ENCODE peak calls at places on chromosomes 12 and 14, in seven cellular contexts. R is stomach, F is testis, U is heart left ventricle, X is tibial nerve, E is H1, P is transverse colon. G is an unnamed sample.

GRCh38 chr12:120265483-120266179 is at the start of gene PXN:
- DNase-seq in R (peak), F (peak), U (peak), X (peak), E (peak), P (peak), G (peak)

GRCh38 chr14:31926123-31926522 is 151.0 kb upstream of the ARHGAP5 start:
- DNase-seq in R (no peak), F (no peak), U (no peak), X (no peak), E (no peak), P (no peak), G (no peak)

GRCh38 chr12:3533703-3534386 is 42.8 kb downstream of the PRMT8 start:
- DNase-seq in R (peak), F (peak), U (peak), X (no peak), E (peak), P (peak), G (no peak)

GRCh38 chr12:128381537-128381936 is 114.6 kb downstream of the TMEM132C start:
- DNase-seq in R (no peak), F (no peak), U (no peak), X (no peak), E (no peak), P (no peak), G (no peak)

GRCh38 chr12:91144053-91144452 is 32.8 kb upstream of the LUM start:
- DNase-seq in R (no peak), F (no peak), U (no peak), X (no peak), E (no peak), P (no peak), G (no peak)

GRCh38 chr12:788288-788687 is 35.9 kb downstream of the WNK1 start:
- DNase-seq in R (no peak), F (no peak), U (no peak), X (no peak), E (no peak), P (no peak), G (no peak)

GRCh38 chr12:48780381-48781025 is 8.4 kb downstream of the ADCY6 start:
- DNase-seq in R (no peak), F (no peak), U (no peak), X (no peak), E (no peak), P (peak), G (no peak)

GRCh38 chr12:19186722-19187661 is 57.5 kb downstream of the PLEKHA5 start:
- DNase-seq in R (no peak), F (no peak), U (no peak), X (no peak), E (no peak), P (no peak), G (no peak)

DNA sequence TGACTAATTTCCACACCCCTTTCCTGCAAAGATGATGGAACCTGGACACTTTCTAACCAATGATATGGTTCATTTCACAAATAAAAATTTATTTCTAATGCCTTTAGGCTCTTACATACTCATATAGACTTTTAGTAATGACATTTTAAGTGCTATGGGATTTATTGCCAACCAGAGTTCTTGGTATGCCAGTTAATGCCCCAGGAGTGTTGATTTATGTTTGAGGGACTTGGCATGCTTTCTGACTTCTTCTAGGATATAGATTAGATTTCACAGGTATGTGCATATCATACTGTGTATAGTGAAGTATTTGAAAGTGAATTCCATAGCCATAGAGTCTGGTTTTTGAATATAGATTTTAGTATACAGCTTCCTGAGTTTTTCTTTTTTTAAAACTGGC is 159.6 kb downstream of the CFAP54 start:
- DNase-seq in R (no peak), F (no peak), U (no peak), X (no peak), E (no peak), P (no peak), G (no peak)
- TF ChIP-seq POLR2A in R (no peak), F (no peak), U (no peak), X (no peak), E (no peak), P (no peak), G (no peak)

GRCh38 chr14:25431211-25432076 is 381.5 kb upstream of the STXBP6 start:
- DNase-seq in R (peak), F (peak), U (no peak), X (no peak), E (peak), P (peak), G (no peak)
- TF ChIP-seq CTCF in R (no peak), F (peak), U (no peak), X (no peak), E (peak), P (peak), G (no peak)

GRCh38 chr12:121464331-121464730 is 64.4 kb downstream of the RNF34 start:
- DNase-seq in R (no peak), F (no peak), U (no peak), X (no peak), E (no peak), P (no peak), G (no peak)
- TF ChIP-seq POLR2A in R (no peak), F (no peak), U (no peak), X (no peak), E (no peak), P (no peak), G (no peak)

DNA sequence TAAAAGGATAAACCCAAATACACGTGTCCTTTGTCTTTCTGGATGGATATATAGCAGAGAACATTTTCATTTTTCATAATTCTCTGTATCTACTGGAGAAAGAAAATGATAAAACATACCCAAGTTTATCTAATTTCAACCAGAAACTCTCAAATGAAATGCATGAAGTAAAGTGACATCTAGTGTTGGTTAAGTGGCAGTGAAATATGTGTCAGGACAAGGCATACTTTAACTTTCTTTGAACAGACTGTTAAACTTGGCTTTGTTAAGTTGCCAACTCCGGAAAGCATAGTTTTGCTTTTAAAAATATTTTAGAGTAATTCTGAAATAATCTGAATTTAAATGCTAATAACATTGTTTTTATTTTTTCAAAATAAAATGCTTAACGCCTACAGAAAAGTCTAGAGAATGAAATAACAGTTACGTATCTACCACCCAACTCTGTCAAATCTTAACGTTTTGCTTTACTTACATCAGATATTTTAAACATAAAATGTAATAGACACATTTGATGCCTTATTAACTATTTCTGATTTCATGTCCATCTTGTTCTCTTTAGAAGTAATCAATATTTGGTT is 25.2 kb upstream of the NTN4 start:
- DNase-seq in R (no peak), F (no peak), U (no peak), X (no peak), E (no peak), P (no peak), G (no peak)
- TF ChIP-seq CTCF in R (peak), F (peak), U (peak), X (peak), E (no peak), P (peak), G (peak)

GRCh38 chr12:96192926-96193573 is 1.1 kb upstream of the ELK3 start:
- DNase-seq in R (no peak), F (no peak), U (no peak), X (no peak), E (no peak), P (no peak), G (no peak)

GRCh38 chr12:96194572-96194889 is 356 bp downstream of the ELK3 start:
- DNase-seq in R (no peak), F (no peak), U (no peak), X (no peak), E (no peak), P (no peak), G (no peak)

GRCh38 chr12:96195845-96196451 is 1.8 kb downstream of the ELK3 start:
- DNase-seq in R (no peak), F (no peak), U (peak), X (no peak), E (no peak), P (peak), G (no peak)

GRCh38 chr12:96194901-96195844 is 998 bp downstream of the ELK3 start:
- DNase-seq in R (peak), F (peak), U (peak), X (no peak), E (peak), P (peak), G (no peak)

DNA sequence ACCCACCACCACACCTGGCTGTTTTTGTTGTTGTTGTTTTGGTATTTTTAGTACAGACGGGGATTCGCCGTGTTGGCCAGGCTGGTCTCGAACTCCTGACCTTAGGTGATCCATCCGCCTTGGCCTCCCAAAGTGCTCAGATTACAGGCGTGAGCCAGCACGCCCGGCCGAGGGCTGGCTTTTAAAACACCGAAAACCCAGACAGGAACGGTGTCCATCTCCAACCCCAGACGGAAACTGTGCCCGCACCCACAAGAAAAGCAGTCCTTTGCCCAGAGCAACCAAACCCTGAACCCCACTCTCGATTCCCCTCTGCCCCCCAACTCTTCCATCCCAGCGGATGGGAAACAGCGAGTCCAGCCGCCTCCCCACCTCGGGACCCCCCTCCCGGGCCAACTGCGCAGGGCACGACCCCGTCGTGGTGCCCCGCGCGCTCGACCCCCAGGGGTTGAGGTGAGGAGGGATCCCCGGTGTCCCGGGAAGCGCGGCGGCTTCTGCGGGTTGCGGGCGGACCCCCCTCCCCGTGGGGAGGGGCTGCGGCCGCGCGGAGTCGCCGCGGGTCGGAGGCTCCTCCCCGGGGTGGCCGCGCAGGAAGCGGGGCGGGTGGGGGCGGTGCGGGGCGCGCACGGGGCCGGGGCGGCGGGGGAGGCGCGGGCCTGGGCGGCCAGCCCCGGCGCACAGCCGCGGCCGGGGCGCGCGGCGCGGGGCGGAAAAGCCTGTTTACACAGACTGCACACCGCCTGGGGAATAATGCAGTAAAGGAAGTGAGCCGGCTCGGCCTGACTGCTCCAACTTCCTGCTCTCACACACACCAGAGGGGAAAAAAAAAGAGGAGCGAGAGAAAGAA is at the start of gene ELK3:
- DNase-seq in R (peak), F (peak), U (peak), X (peak), E (peak), P (peak), G (peak)
- TF ChIP-seq POLR2A in R (no peak), F (no peak), U (no peak), X (no peak), E (no peak), P (peak), G (no peak)

GRCh38 chr12:106595268-106595667 is 12.5 kb downstream of the RFX4 start:
- DNase-seq in R (no peak), F (no peak), U (no peak), X (no peak), E (no peak), P (no peak), G (no peak)

GRCh38 chr12:106601031-106601430 is 18.2 kb downstream of the RFX4 start:
- DNase-seq in R (no peak), F (no peak), U (no peak), X (no peak), E (peak), P (no peak), G (no peak)

GRCh38 chr12:106600503-106600902 is 17.7 kb downstream of the RFX4 start:
- DNase-seq in R (no peak), F (no peak), U (no peak), X (no peak), E (no peak), P (no peak), G (no peak)

GRCh38 chr12:106599302-106599701 is 16.5 kb downstream of the RFX4 start:
- DNase-seq in R (no peak), F (no peak), U (no peak), X (no peak), E (no peak), P (no peak), G (no peak)

GRCh38 chr12:106598003-106598402 is 15.2 kb downstream of the RFX4 start:
- DNase-seq in R (no peak), F (no peak), U (no peak), X (no peak), E (no peak), P (no peak), G (no peak)
- TF ChIP-seq CTCF in R (no peak), F (no peak), U (no peak), X (no peak), E (no peak), P (no peak), G (no peak)

DNA sequence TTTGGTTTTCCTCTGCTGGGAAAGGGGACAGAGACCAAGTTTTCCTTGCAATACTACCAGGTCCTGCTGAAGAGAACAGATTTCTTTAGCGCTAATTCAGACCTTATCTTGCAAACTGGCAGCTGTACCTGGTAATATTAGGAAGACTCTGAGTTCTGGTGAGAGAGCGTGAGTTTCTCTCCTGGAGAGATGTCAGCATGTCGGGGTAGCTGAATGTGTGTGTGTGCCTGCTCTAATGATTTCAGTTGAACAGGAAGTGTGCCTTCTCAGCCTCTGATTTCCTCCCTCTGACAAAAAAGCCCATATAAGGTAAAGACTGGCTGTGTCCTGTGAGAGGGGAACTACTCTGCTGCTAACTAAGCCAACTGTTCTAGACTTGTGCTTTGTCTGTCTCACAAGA is 10.3 kb upstream of the ERP27 start:
- DNase-seq in R (no peak), F (peak), U (peak), X (no peak), E (no peak), P (peak), G (no peak)
- TF ChIP-seq POLR2A in R (no peak), F (peak), U (no peak), X (peak), E (no peak), P (no peak), G (no peak)

DNA sequence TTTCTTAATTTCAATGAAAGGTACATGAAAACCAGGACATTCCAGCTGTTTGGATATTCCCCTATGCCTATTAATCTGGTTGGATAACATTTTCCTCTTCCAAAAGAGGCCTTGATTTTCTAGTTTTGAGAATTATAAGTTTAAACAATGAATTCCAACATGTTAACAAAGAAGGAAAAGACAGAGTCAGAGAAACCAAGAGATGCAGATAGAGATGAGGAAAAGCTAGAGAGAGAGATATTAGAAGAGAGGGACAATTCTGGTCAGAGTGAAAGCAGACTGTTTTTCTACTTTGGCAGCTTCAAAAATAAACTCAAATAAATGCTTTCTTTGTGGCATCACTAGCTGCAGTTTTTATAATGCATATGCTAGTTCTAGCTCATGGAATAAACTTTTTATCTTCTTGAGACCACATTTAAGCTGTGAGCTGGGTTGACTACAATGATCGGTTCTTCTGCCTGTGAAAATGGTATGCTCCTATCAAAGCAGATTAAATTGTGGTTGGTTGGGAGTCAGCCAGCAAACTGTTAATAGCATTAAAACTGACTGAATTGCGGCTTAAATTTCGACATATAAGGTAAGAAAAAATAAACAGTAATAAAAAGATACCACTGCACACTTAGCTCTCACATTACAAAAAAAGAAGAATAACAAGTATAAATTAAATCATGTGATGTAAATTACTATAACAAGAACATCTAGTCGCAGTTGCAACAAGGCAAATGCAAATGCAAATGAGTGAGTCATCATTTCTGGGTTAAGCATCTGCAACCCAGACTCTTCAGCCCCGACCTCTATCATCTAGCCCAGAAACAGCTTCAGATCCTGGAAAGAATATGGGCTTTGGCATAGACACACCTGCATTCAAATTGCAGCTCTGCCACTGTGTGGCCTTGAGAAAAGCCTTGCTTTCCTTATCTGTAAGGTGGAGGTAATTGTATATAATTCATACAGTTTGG is 19.7 kb upstream of the DHRS7 start:
- DNase-seq in R (no peak), F (no peak), U (no peak), X (no peak), E (no peak), P (no peak), G (no peak)
- TF ChIP-seq CTCF in R (no peak), F (no peak), U (no peak), X (no peak), E (no peak), P (no peak), G (no peak)

GRCh38 chr12:57477710-57478681 is 1.7 kb downstream of the ARHGAP9 start:
- DNase-seq in R (no peak), F (no peak), U (no peak), X (no peak), E (no peak), P (no peak), G (no peak)

GRCh38 chr12:57475271-57476161 is 4.2 kb downstream of the ARHGAP9 start:
- DNase-seq in R (no peak), F (peak), U (no peak), X (no peak), E (peak), P (no peak), G (no peak)

GRCh38 chr12:57479043-57479375 is 657 bp downstream of the ARHGAP9 start:
- DNase-seq in R (no peak), F (no peak), U (no peak), X (no peak), E (no peak), P (no peak), G (no peak)

GRCh38 chr12:57476162-57476992 is 3.3 kb downstream of the ARHGAP9 start:
- DNase-seq in R (peak), F (peak), U (no peak), X (no peak), E (peak), P (peak), G (no peak)

GRCh38 chr12:57476993-57477709 is 2.5 kb downstream of the ARHGAP9 start:
- DNase-seq in R (no peak), F (no peak), U (no peak), X (no peak), E (no peak), P (no peak), G (no peak)
- TF ChIP-seq POLR2A in R (no peak), F (no peak), U (no peak), X (no peak), E (no peak), P (no peak), G (no peak)

DNA sequence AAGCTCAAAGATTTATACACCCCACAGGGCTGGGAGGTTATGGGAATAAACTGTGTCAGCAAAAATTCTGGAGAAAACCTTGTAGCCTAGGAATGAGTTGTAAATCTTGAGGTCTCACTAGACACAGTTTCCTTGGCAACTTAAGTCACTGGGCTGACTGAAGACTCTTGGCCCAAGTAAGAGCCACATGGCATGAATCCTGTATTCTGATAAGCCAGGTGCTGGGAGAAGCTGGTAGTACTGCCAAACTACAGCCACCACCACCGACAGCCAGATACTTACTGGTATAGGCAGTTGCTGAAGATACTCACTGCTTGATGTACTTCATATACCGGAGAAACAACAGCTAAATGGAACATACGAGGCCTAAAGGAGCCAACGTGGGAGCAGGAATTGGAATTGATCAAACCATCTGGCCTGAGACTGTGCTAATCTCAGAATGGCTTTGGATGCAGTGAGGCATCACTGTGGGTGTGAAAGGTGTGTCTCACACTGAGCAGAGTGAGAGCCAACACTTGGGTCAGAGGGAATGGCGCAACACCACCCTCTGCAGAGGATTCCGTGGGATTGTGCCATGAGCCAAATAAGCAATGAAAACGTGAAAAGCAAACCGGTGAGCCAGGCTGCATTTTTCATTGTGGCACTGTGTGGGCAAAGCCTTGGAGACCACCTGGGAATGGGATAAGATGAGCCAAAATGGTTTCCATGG is 102.9 kb upstream of the TMCC3 start:
- DNase-seq in R (no peak), F (no peak), U (no peak), X (no peak), E (no peak), P (no peak), G (no peak)
- TF ChIP-seq CTCF in R (no peak), F (no peak), U (no peak), X (no peak), E (peak), P (no peak), G (no peak)